ENCODE peak calls at places on chromosomes 2 and 18, in four cellular contexts. M is NCI-H1092 treated with DMSO at 0.1 percent for 48 hours; W is dermis blood vessel endothelial cell; O is naive thymus-derived CD4-positive, alpha-beta T cell. C is an unnamed sample.

GRCh38 chr2:224217233-224217961 is 178.3 kb upstream of the SERPINE2 start:
- DNase-seq in M (no peak), W (no peak), O (no peak), C (no peak)

GRCh38 chr18:77316013-77316412 is 66.4 kb downstream of the GALR1 start:
- DNase-seq in M (peak; percentile 12), W (no peak), O (no peak), C (no peak)

GRCh38 chr2:49131801-49132200 is 22.5 kb downstream of the FSHR start:
- DNase-seq in M (no peak), W (no peak), O (no peak), C (no peak)

GRCh38 chr2:86476092-86476491 is 34.9 kb downstream of the KDM3A start:
- DNase-seq in M (no peak), W (no peak), O (no peak), C (no peak)

GRCh38 chr2:100293341-100294161 is 28.8 kb downstream of the LONRF2 start:
- DNase-seq in M (no peak), W (no peak), O (no peak), C (no peak)

GRCh38 chr2:160784034-160784433 is 290.4 kb upstream of the RBMS1 start:
- DNase-seq in M (no peak), W (peak; percentile 8), O (no peak), C (no peak)

GRCh38 chr2:54568876-54569298 is 112.8 kb downstream of the SPTBN1 start:
- DNase-seq in M (no peak), W (peak; percentile 46), O (no peak), C (no peak)

GRCh38 chr2:236998250-236998649 is 87.4 kb upstream of the COPS8 start:
- DNase-seq in M (peak; percentile 36), W (peak; percentile 71), O (no peak), C (peak; percentile 48)

GRCh38 chr18:74284501-74285004 is 7.2 kb downstream of the CYB5A start:
- DNase-seq in M (peak; percentile 95), W (peak; percentile 52), O (no peak), C (no peak)

GRCh38 chr2:68110102-68110501 is 47.3 kb upstream of the C1D start:
- DNase-seq in M (no peak), W (no peak), O (no peak), C (no peak)

GRCh38 chr18:3791258-3791657 is 341.3 kb downstream of the TGIF1 start:
- DNase-seq in M (no peak), W (peak; percentile 86), O (no peak), C (peak; percentile 76)

GRCh38 chr18:52348209-52348608 is 8.2 kb downstream of the DCC start:
- DNase-seq in M (no peak), W (no peak), O (no peak), C (no peak)

GRCh38 chr2:134177351-134177931 is 76.4 kb upstream of the MGAT5 start:
- DNase-seq in M (peak; percentile 8), W (peak; percentile 78), O (no peak), C (peak; percentile 58)

GRCh38 chr18:34809697-34810096 is 99.6 kb downstream of the DTNA start:
- DNase-seq in M (peak; percentile 15), W (peak; percentile 63), O (no peak), C (peak; percentile 52)

GRCh38 chr2:109244750-109245382 is 115.9 kb downstream of the SH3RF3 start:
- DNase-seq in M (no peak), W (no peak), O (no peak), C (no peak)

GRCh38 chr2:1156526-1156925 is 205.9 kb downstream of the SNTG2 start:
- DNase-seq in M (no peak), W (no peak), O (no peak), C (no peak)

GRCh38 chr2:162111958-162112850 is 38.2 kb upstream of the DPP4 start:
- DNase-seq in M (no peak), W (no peak), O (no peak), C (no peak)

GRCh38 chr2:216689397-216689796 is 6.0 kb downstream of the IGFBP5 start:
- DNase-seq in M (no peak), W (no peak), O (no peak), C (no peak)

GRCh38 chr2:217160103-217160502 is 300.2 kb upstream of the TNP1 start:
- DNase-seq in M (no peak), W (no peak), O (no peak), C (no peak)

GRCh38 chr2:116918574-116918973 is 895.9 kb upstream of the DDX18 start:
- DNase-seq in M (no peak), W (no peak), O (no peak), C (no peak)

GRCh38 chr18:154151-154550 is 4.2 kb upstream of the USP14 start:
- DNase-seq in M (no peak), W (no peak), O (no peak), C (no peak)

GRCh38 chr2:54589340-54590215 is 133.5 kb downstream of the SPTBN1 start:
- DNase-seq in M (no peak), W (peak; percentile 97), O (peak; percentile 58), C (peak; percentile 92)

GRCh38 chr2:118539290-118539689 is 308.2 kb downstream of the EN1 start:
- DNase-seq in M (no peak), W (peak; percentile 2), O (no peak), C (peak; percentile 14)

GRCh38 chr2:198173242-198173641 is 368.8 kb downstream of the PLCL1 start:
- DNase-seq in M (no peak), W (no peak), O (no peak), C (no peak)

GRCh38 chr2:109028738-109029443 is 39.9 kb upstream of the EDAR start:
- DNase-seq in M (no peak), W (no peak), O (no peak), C (no peak)

GRCh38 chr2:102258025-102258385 is 53.4 kb upstream of the IL1RL1 start:
- DNase-seq in M (no peak), W (no peak), O (no peak), C (no peak)

GRCh38 chr18:35890323-35890722 is 82.2 kb upstream of the RMP24 start:
- DNase-seq in M (no peak), W (no peak), O (no peak), C (no peak)

GRCh38 chr18:21456428-21457178 is 143.9 kb downstream of the ESCO1 start:
- DNase-seq in M (peak; percentile 0), W (no peak), O (no peak), C (no peak)

GRCh38 chr2:86788881-86789686 is 1.6 kb downstream of the CD8A start:
- DNase-seq in M (no peak), W (no peak), O (no peak), C (no peak)

GRCh38 chr2:31729442-31730092 is 148.8 kb upstream of the SRD5A2 start:
- DNase-seq in M (peak; percentile 15), W (peak; percentile 46), O (no peak), C (no peak)

GRCh38 chr2:134773372-134774073 is 54.7 kb upstream of the TMEM163 start:
- DNase-seq in M (no peak), W (no peak), O (no peak), C (no peak)